ENCODE peak calls at places on chromosomes 16 and 17, in nine cellular contexts. K, Z, P, F, Y, E, R, B and A are unnamed samples.

GRCh38 chr16:48393843-48394703 is 8.9 kb upstream of the SIAH1 start:
- DNase-seq in P (no peak), Z (no peak), Y (peak; percentile 57), F (peak; percentile 55), K (no peak), E (peak; percentile 87), R (no peak), B (no peak), A (peak; percentile 51)

GRCh38 chr17:19346351-19347255 is 15.9 kb downstream of the B9D1 start:
- DNase-seq in E (peak; percentile 94), B (no peak), F (peak; percentile 65), R (peak; percentile 57), Z (peak; percentile 77), P (peak; percentile 82), K (peak; percentile 69), Y (peak; percentile 59), A (peak; percentile 92)

GRCh38 chr17:15264542-15264941 is 584 bp downstream of the PMP22 start:
- DNase-seq in F (no peak), K (no peak), P (peak; percentile 87), Z (peak; percentile 62), Y (no peak), R (no peak), E (no peak), B (no peak), A (no peak)

GRCh38 chr16:4272114-4272954 is 489 bp downstream of the TFAP4 start:
- DNase-seq in R (no peak), B (peak; percentile 59), F (peak; percentile 47), Y (no peak), P (peak; percentile 23), Z (peak; percentile 61), K (no peak), E (peak; percentile 37), A (no peak)

GRCh38 chr17:4858068-4858879 is 25.1 kb downstream of the MINK1 start:
- DNase-seq in B (no peak), E (peak; percentile 43), Y (no peak), R (no peak), P (peak; percentile 21), K (no peak), Z (no peak), F (peak; percentile 36), A (peak; percentile 57)

GRCh38 chr16:81029930-81030604 is 5.6 kb upstream of the ATMIN start:
- DNase-seq in K (no peak), Z (no peak), P (no peak), Y (no peak), B (no peak), E (no peak), F (no peak), R (no peak), A (no peak)

GRCh38 chr16:86044881-86045600 is 146.1 kb downstream of the IRF8 start:
- DNase-seq in E (no peak), R (no peak), P (no peak), K (no peak), F (no peak), Y (no peak), B (peak; percentile 23), Z (no peak), A (no peak)

GRCh38 chr17:83192161-83192788 is 112.9 kb downstream of the METRNL start:
- DNase-seq in F (no peak), P (no peak), E (peak; percentile 81), Z (peak; percentile 16), Y (no peak), R (peak; percentile 8), K (peak; percentile 38), B (no peak), A (no peak)

GRCh38 chr17:57337390-57337789 is 81.1 kb downstream of the MSI2 start:
- DNase-seq in K (no peak), F (no peak), Y (no peak), E (no peak), P (no peak), R (no peak), Z (peak; percentile 48), B (no peak), A (no peak)

GRCh38 chr16:8916541-8917225 is 34.5 kb downstream of the LITAFD start:
- DNase-seq in K (no peak), R (no peak), P (no peak), Z (no peak), B (no peak), E (no peak), F (no peak), Y (no peak), A (no peak)

GRCh38 chr17:17675925-17676534 is 5.2 kb upstream of the RAI1 start:
- DNase-seq in Z (no peak), P (peak; percentile 46), E (no peak), Y (no peak), B (peak; percentile 85), F (peak; percentile 96), R (no peak), K (no peak), A (no peak)

GRCh38 chr16:82936941-82937551 is 310.3 kb downstream of the CDH13 start:
- DNase-seq in P (no peak), F (peak; percentile 75), Y (no peak), K (no peak), Z (no peak), R (no peak), E (peak; percentile 85), B (no peak), A (peak; percentile 81)

GRCh38 chr17:50206604-50207293 is 5.3 kb upstream of the COL1A1 start:
- DNase-seq in K (peak; percentile 87), B (no peak), E (peak; percentile 43), F (no peak), R (no peak), Y (no peak), P (no peak), Z (peak; percentile 57), A (peak; percentile 45)

GRCh38 chr17:79659376-79659775 is 48.5 kb upstream of the RBFOX3 start:
- DNase-seq in E (no peak), Y (no peak), K (no peak), Z (no peak), B (no peak), P (no peak), F (no peak), R (no peak), A (no peak)

GRCh38 chr17:67165201-67165600 is 79.8 kb downstream of the HELZ start:
- DNase-seq in Y (no peak), E (peak; percentile 18), K (no peak), R (peak; percentile 21), Z (peak; percentile 19), P (no peak), F (no peak), B (no peak), A (no peak)

GRCh38 chr17:32187276-32187675 is 45.0 kb downstream of the RHOT1 start:
- DNase-seq in P (peak; percentile 3), R (no peak), K (no peak), Z (no peak), F (no peak), E (peak; percentile 12), B (no peak), Y (no peak), A (no peak)

GRCh38 chr17:2484876-2485275 is 26.8 kb downstream of the METTL16 start:
- DNase-seq in Z (no peak), K (no peak), B (no peak), F (peak; percentile 91), E (no peak), R (no peak), Y (no peak), P (no peak), A (no peak)

GRCh38 chr16:1050921-1051320 is 21.6 kb upstream of the SSTR5 start:
- DNase-seq in Z (no peak), R (no peak), E (no peak), F (no peak), Y (no peak), K (no peak), B (no peak), P (no peak), A (no peak)

GRCh38 chr16:66899310-66899944 is 19.1 kb downstream of the PDP2 start:
- DNase-seq in P (no peak), F (no peak), Z (no peak), R (no peak), K (peak; percentile 72), B (no peak), E (peak; percentile 50), Y (no peak), A (peak; percentile 64)

GRCh38 chr17:80970044-80970761 is 21.4 kb upstream of the CHMP6 start:
- DNase-seq in P (peak; percentile 57), E (no peak), F (peak; percentile 28), Z (peak; percentile 55), Y (no peak), B (peak; percentile 69), K (peak; percentile 70), R (no peak), A (peak; percentile 33)

DNA sequence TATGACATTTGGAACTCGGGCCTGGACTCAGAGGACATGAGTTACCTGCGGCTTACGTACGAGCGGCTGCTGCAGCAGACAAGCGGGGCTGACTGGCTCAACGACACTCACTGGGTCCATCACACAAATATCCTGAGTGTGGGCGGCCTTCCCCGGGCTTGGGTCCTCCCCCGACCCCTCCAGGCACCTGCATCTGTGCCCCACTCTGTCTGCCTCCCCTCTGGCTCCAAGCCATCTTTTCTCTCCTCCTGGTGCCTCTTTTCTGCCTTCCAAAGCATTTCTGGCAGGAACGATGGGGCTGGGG is 5.0 kb upstream of the HSD3B7 start:
- DNase-seq in R (no peak), F (no peak), P (no peak), K (no peak), B (no peak), Y (no peak), Z (no peak), E (no peak), A (no peak)
- H3K4me3 ChIP-seq in R (no peak overlapping the region), F (no peak overlapping the region), P (no peak overlapping the region), K (no peak overlapping the region), B (no peak overlapping the region), Y (no peak overlapping the region), Z (no peak overlapping the region), E (no peak overlapping the region), A (no peak overlapping the region)

GRCh38 chr17:47801176-47801765 is 20.3 kb downstream of the OSBPL7 start:
- DNase-seq in P (no peak), K (no peak), Z (no peak), F (no peak), E (no peak), Y (no peak), B (no peak), R (no peak), A (no peak)
- TF ChIP-seq CTCF in P (no peak), K (no peak), Z (no peak), F (no peak), E (no peak), Y (no peak), B (no peak), R (no peak), A (no peak)

DNA sequence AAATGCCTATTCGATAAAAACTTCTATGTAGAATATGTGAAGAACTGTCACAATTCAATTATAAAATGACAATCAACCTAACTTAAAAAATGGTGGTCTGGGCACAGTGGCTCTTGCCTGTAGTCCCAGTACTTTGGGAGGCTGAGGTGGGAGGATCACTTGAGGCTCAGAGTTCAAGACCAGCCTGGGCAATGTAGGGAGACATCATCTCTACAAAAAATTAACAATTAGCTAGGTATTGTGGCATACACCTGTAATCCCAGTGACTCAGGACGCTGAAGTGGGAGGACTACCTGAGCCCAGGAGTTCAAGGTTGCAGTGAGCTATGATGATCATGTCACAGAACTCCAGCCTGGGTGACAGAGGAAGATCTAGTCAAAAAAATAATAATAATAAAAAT is 18.6 kb upstream of the METTL9 start:
- DNase-seq in R (no peak), P (no peak), F (no peak), Z (no peak), E (no peak), B (no peak), K (no peak), Y (no peak), A (no peak)
- H3K4me3 ChIP-seq in R (no peak overlapping the region), P (no peak overlapping the region), F (no peak overlapping the region), Z (no peak overlapping the region), E (no peak overlapping the region), B (no peak overlapping the region), K (no peak overlapping the region), Y (no peak overlapping the region), A (no peak overlapping the region)

GRCh38 chr17:8799001-8799850 is at the start of gene MFSD6L:
- DNase-seq in R (no peak), F (peak; percentile 6), E (no peak), P (no peak), Y (no peak), K (no peak), Z (no peak), B (peak; percentile 4), A (peak; percentile 13)
- TF ChIP-seq CTCF in R (no peak), F (no peak), E (no peak), P (no peak), Y (no peak), K (no peak), Z (peak; percentile 37), B (no peak), A (no peak)